ENCODE peak calls at places on chromosome 13, in ten cellular contexts. One of them, this sample, is unnamed.

GRCh38 chr13:64993514-64994164 is 2236.5 kb downstream of the PCDH9 start:
- ATAC-seq in foreskin keratinocyte: no peak
- ATAC-seq in PC-3: no peak
- ATAC-seq in CD8-positive, alpha-beta T cell: no peak
- ATAC-seq in pancreas: no peak
- ATAC-seq in CD4-positive, CD25-positive, alpha-beta regulatory T cell: no peak
- ATAC-seq in Panc1: no peak
- ATAC-seq in right lobe of liver: no peak
- ATAC-seq in lung: no peak
- ATAC-seq in K562: no peak
- ATAC-seq in this sample: no peak

GRCh38 chr13:102235689-102236088 is 166.2 kb downstream of the FGF14 start:
- ATAC-seq in K562: no peak
- ATAC-seq in CD8-positive, alpha-beta T cell: no peak
- ATAC-seq in lung: no peak
- ATAC-seq in PC-3: no peak
- ATAC-seq in foreskin keratinocyte: no peak
- ATAC-seq in right lobe of liver: peak
- ATAC-seq in pancreas: no peak
- ATAC-seq in CD4-positive, CD25-positive, alpha-beta regulatory T cell: no peak
- ATAC-seq in Panc1: no peak
- ATAC-seq in this sample: no peak

GRCh38 chr13:50991624-50992610 is 82.3 kb downstream of the RNASEH2B start:
- ATAC-seq in CD4-positive, CD25-positive, alpha-beta regulatory T cell: peak
- ATAC-seq in CD8-positive, alpha-beta T cell: peak
- ATAC-seq in foreskin keratinocyte: no peak
- ATAC-seq in pancreas: no peak
- ATAC-seq in PC-3: no peak
- ATAC-seq in Panc1: no peak
- ATAC-seq in lung: no peak
- ATAC-seq in K562: no peak
- ATAC-seq in right lobe of liver: no peak
- ATAC-seq in this sample: no peak

GRCh38 chr13:106534844-106535551 is 464 bp downstream of the EFNB2 start:
- ATAC-seq in CD8-positive, alpha-beta T cell: no peak
- ATAC-seq in right lobe of liver: no peak
- ATAC-seq in lung: peak
- ATAC-seq in PC-3: peak
- ATAC-seq in K562: peak
- ATAC-seq in CD4-positive, CD25-positive, alpha-beta regulatory T cell: peak
- ATAC-seq in pancreas: peak
- ATAC-seq in foreskin keratinocyte: no peak
- ATAC-seq in Panc1: peak
- ATAC-seq in this sample: peak

GRCh38 chr13:20400774-20401173 is 124.9 kb downstream of the CRYL1 start:
- ATAC-seq in lung: no peak
- ATAC-seq in foreskin keratinocyte: peak
- ATAC-seq in K562: no peak
- ATAC-seq in right lobe of liver: no peak
- ATAC-seq in PC-3: peak
- ATAC-seq in CD8-positive, alpha-beta T cell: no peak
- ATAC-seq in CD4-positive, CD25-positive, alpha-beta regulatory T cell: no peak
- ATAC-seq in Panc1: no peak
- ATAC-seq in pancreas: no peak
- ATAC-seq in this sample: no peak

GRCh38 chr13:40640202-40640601 is 26.2 kb downstream of the FOXO1 start:
- ATAC-seq in CD8-positive, alpha-beta T cell: peak
- ATAC-seq in right lobe of liver: peak
- ATAC-seq in PC-3: no peak
- ATAC-seq in Panc1: no peak
- ATAC-seq in K562: no peak
- ATAC-seq in foreskin keratinocyte: no peak
- ATAC-seq in lung: no peak
- ATAC-seq in pancreas: no peak
- ATAC-seq in CD4-positive, CD25-positive, alpha-beta regulatory T cell: peak
- ATAC-seq in this sample: no peak

GRCh38 chr13:102779426-102780159 is 6.0 kb upstream of the TEX30 start:
- ATAC-seq in K562: peak
- ATAC-seq in right lobe of liver: no peak
- ATAC-seq in CD8-positive, alpha-beta T cell: peak
- ATAC-seq in lung: no peak
- ATAC-seq in PC-3: no peak
- ATAC-seq in CD4-positive, CD25-positive, alpha-beta regulatory T cell: peak
- ATAC-seq in Panc1: no peak
- ATAC-seq in foreskin keratinocyte: no peak
- ATAC-seq in pancreas: no peak
- ATAC-seq in this sample: no peak

GRCh38 chr13:50275392-50276063 is 260.3 kb downstream of the KCNRG start:
- ATAC-seq in CD8-positive, alpha-beta T cell: no peak
- ATAC-seq in right lobe of liver: peak
- ATAC-seq in lung: no peak
- ATAC-seq in foreskin keratinocyte: no peak
- ATAC-seq in K562: no peak
- ATAC-seq in Panc1: no peak
- ATAC-seq in PC-3: no peak
- ATAC-seq in CD4-positive, CD25-positive, alpha-beta regulatory T cell: no peak
- ATAC-seq in pancreas: peak
- ATAC-seq in this sample: no peak

GRCh38 chr13:38636106-38636505 is 50.8 kb upstream of the FREM2 start:
- ATAC-seq in Panc1: no peak
- ATAC-seq in PC-3: no peak
- ATAC-seq in lung: no peak
- ATAC-seq in pancreas: peak
- ATAC-seq in right lobe of liver: no peak
- ATAC-seq in foreskin keratinocyte: no peak
- ATAC-seq in CD8-positive, alpha-beta T cell: no peak
- ATAC-seq in CD4-positive, CD25-positive, alpha-beta regulatory T cell: no peak
- ATAC-seq in K562: no peak
- ATAC-seq in this sample: no peak

GRCh38 chr13:113607477-113608245 is 23.1 kb downstream of the TFDP1 start:
- ATAC-seq in CD4-positive, CD25-positive, alpha-beta regulatory T cell: peak
- ATAC-seq in pancreas: no peak
- ATAC-seq in right lobe of liver: peak
- ATAC-seq in foreskin keratinocyte: no peak
- ATAC-seq in K562: no peak
- ATAC-seq in PC-3: no peak
- ATAC-seq in lung: peak
- ATAC-seq in Panc1: no peak
- ATAC-seq in CD8-positive, alpha-beta T cell: peak
- ATAC-seq in this sample: no peak

GRCh38 chr13:34886987-34887386 is 55.1 kb upstream of the NBEA start:
- ATAC-seq in K562: no peak
- ATAC-seq in right lobe of liver: no peak
- ATAC-seq in CD4-positive, CD25-positive, alpha-beta regulatory T cell: no peak
- ATAC-seq in lung: no peak
- ATAC-seq in Panc1: no peak
- ATAC-seq in pancreas: no peak
- ATAC-seq in CD8-positive, alpha-beta T cell: no peak
- ATAC-seq in PC-3: peak
- ATAC-seq in foreskin keratinocyte: no peak
- ATAC-seq in this sample: no peak

GRCh38 chr13:98476106-98476505 is 100.8 kb downstream of the STK24 start:
- ATAC-seq in K562: no peak
- ATAC-seq in CD4-positive, CD25-positive, alpha-beta regulatory T cell: peak
- ATAC-seq in Panc1: no peak
- ATAC-seq in foreskin keratinocyte: no peak
- ATAC-seq in lung: no peak
- ATAC-seq in CD8-positive, alpha-beta T cell: peak
- ATAC-seq in PC-3: no peak
- ATAC-seq in right lobe of liver: no peak
- ATAC-seq in pancreas: no peak
- ATAC-seq in this sample: no peak

GRCh38 chr13:108923386-108924061 is 294.1 kb downstream of the MYO16 start:
- ATAC-seq in PC-3: no peak
- ATAC-seq in CD4-positive, CD25-positive, alpha-beta regulatory T cell: no peak
- ATAC-seq in right lobe of liver: no peak
- ATAC-seq in pancreas: no peak
- ATAC-seq in K562: no peak
- ATAC-seq in Panc1: no peak
- ATAC-seq in foreskin keratinocyte: no peak
- ATAC-seq in CD8-positive, alpha-beta T cell: no peak
- ATAC-seq in lung: no peak
- ATAC-seq in this sample: no peak

GRCh38 chr13:29472317-29472961 is 123.0 kb downstream of the SLC7A1 start:
- ATAC-seq in lung: no peak
- ATAC-seq in CD4-positive, CD25-positive, alpha-beta regulatory T cell: no peak
- ATAC-seq in right lobe of liver: peak
- ATAC-seq in K562: peak
- ATAC-seq in pancreas: peak
- ATAC-seq in foreskin keratinocyte: peak
- ATAC-seq in PC-3: peak
- ATAC-seq in Panc1: peak
- ATAC-seq in CD8-positive, alpha-beta T cell: no peak
- ATAC-seq in this sample: no peak

GRCh38 chr13:28394422-28394821 is 100.5 kb downstream of the FLT1 start:
- ATAC-seq in pancreas: no peak
- ATAC-seq in Panc1: no peak
- ATAC-seq in right lobe of liver: peak
- ATAC-seq in foreskin keratinocyte: peak
- ATAC-seq in CD8-positive, alpha-beta T cell: no peak
- ATAC-seq in PC-3: no peak
- ATAC-seq in lung: peak
- ATAC-seq in CD4-positive, CD25-positive, alpha-beta regulatory T cell: no peak
- ATAC-seq in K562: no peak
- ATAC-seq in this sample: peak

GRCh38 chr13:97385146-97385545 is 48.8 kb upstream of the RAP2A start:
- ATAC-seq in CD8-positive, alpha-beta T cell: no peak
- ATAC-seq in K562: no peak
- ATAC-seq in pancreas: no peak
- ATAC-seq in CD4-positive, CD25-positive, alpha-beta regulatory T cell: no peak
- ATAC-seq in right lobe of liver: no peak
- ATAC-seq in PC-3: no peak
- ATAC-seq in foreskin keratinocyte: no peak
- ATAC-seq in lung: no peak
- ATAC-seq in Panc1: no peak
- ATAC-seq in this sample: no peak
- H3K27ac ChIP-seq in CD8-positive, alpha-beta T cell: no peak
- H3K27ac ChIP-seq in K562: no peak
- H3K27ac ChIP-seq in pancreas: no peak
- H3K27ac ChIP-seq in CD4-positive, CD25-positive, alpha-beta regulatory T cell: no peak
- H3K27ac ChIP-seq in right lobe of liver: no peak
- H3K27ac ChIP-seq in PC-3: no peak
- H3K27ac ChIP-seq in foreskin keratinocyte: no peak
- H3K27ac ChIP-seq in lung: no peak
- H3K27ac ChIP-seq in Panc1: no peak
- H3K27ac ChIP-seq in this sample: no peak

GRCh38 chr13:26838821-26839220 is 78.2 kb upstream of the GPR12 start:
- ATAC-seq in CD8-positive, alpha-beta T cell: no peak
- ATAC-seq in foreskin keratinocyte: no peak
- ATAC-seq in pancreas: no peak
- ATAC-seq in K562: no peak
- ATAC-seq in lung: no peak
- ATAC-seq in CD4-positive, CD25-positive, alpha-beta regulatory T cell: no peak
- ATAC-seq in PC-3: no peak
- ATAC-seq in right lobe of liver: no peak
- ATAC-seq in Panc1: no peak
- ATAC-seq in this sample: no peak
- H3K27ac ChIP-seq in CD8-positive, alpha-beta T cell: no peak
- H3K27ac ChIP-seq in foreskin keratinocyte: no peak
- H3K27ac ChIP-seq in pancreas: no peak
- H3K27ac ChIP-seq in K562: no peak
- H3K27ac ChIP-seq in lung: no peak
- H3K27ac ChIP-seq in CD4-positive, CD25-positive, alpha-beta regulatory T cell: no peak
- H3K27ac ChIP-seq in PC-3: no peak
- H3K27ac ChIP-seq in right lobe of liver: no peak
- H3K27ac ChIP-seq in Panc1: no peak
- H3K27ac ChIP-seq in this sample: no peak

GRCh38 chr13:23354520-23354919 is 79.0 kb downstream of the SACS start:
- ATAC-seq in K562: no peak
- ATAC-seq in CD8-positive, alpha-beta T cell: no peak
- ATAC-seq in right lobe of liver: no peak
- ATAC-seq in Panc1: no peak
- ATAC-seq in PC-3: no peak
- ATAC-seq in foreskin keratinocyte: peak
- ATAC-seq in pancreas: no peak
- ATAC-seq in lung: no peak
- ATAC-seq in CD4-positive, CD25-positive, alpha-beta regulatory T cell: no peak
- ATAC-seq in this sample: no peak

GRCh38 chr13:23352161-23352560 is 81.3 kb downstream of the SACS start:
- ATAC-seq in right lobe of liver: no peak
- ATAC-seq in Panc1: no peak
- ATAC-seq in CD8-positive, alpha-beta T cell: no peak
- ATAC-seq in foreskin keratinocyte: no peak
- ATAC-seq in lung: no peak
- ATAC-seq in PC-3: no peak
- ATAC-seq in K562: no peak
- ATAC-seq in pancreas: no peak
- ATAC-seq in CD4-positive, CD25-positive, alpha-beta regulatory T cell: no peak
- ATAC-seq in this sample: no peak

GRCh38 chr13:23359882-23360281 is 73.6 kb downstream of the SACS start:
- ATAC-seq in lung: no peak
- ATAC-seq in K562: no peak
- ATAC-seq in CD4-positive, CD25-positive, alpha-beta regulatory T cell: no peak
- ATAC-seq in foreskin keratinocyte: no peak
- ATAC-seq in pancreas: no peak
- ATAC-seq in PC-3: no peak
- ATAC-seq in CD8-positive, alpha-beta T cell: no peak
- ATAC-seq in Panc1: no peak
- ATAC-seq in right lobe of liver: no peak
- ATAC-seq in this sample: no peak

GRCh38 chr13:23356368-23356767 is 77.1 kb downstream of the SACS start:
- ATAC-seq in K562: no peak
- ATAC-seq in CD4-positive, CD25-positive, alpha-beta regulatory T cell: no peak
- ATAC-seq in PC-3: no peak
- ATAC-seq in lung: no peak
- ATAC-seq in foreskin keratinocyte: no peak
- ATAC-seq in pancreas: no peak
- ATAC-seq in Panc1: no peak
- ATAC-seq in right lobe of liver: no peak
- ATAC-seq in CD8-positive, alpha-beta T cell: no peak
- ATAC-seq in this sample: no peak

DNA sequence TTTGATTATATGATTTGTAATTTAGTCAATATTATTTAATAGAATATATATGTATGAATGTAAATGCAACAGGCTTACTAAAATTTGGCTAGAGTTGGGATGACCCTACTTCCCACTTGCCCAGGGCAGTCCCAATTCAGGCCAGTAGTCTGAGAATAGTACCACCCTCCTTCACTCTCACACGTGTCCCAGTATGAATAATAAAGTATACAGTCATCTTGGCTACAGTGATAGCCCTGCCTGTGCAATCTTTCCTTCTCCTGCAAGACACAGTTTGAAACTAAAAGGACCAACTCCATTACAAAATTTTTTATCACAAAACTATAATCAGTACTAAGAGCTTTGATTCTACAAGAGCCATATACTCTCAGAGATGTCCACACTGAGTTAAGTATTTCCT is 76.2 kb downstream of the SACS start:
- ATAC-seq in right lobe of liver: no peak
- ATAC-seq in foreskin keratinocyte: no peak
- ATAC-seq in CD8-positive, alpha-beta T cell: no peak
- ATAC-seq in Panc1: no peak
- ATAC-seq in lung: no peak
- ATAC-seq in PC-3: no peak
- ATAC-seq in CD4-positive, CD25-positive, alpha-beta regulatory T cell: no peak
- ATAC-seq in K562: no peak
- ATAC-seq in pancreas: no peak
- ATAC-seq in this sample: no peak
- H3K27ac ChIP-seq in right lobe of liver: no peak
- H3K27ac ChIP-seq in foreskin keratinocyte: no peak
- H3K27ac ChIP-seq in CD8-positive, alpha-beta T cell: no peak
- H3K27ac ChIP-seq in Panc1: no peak
- H3K27ac ChIP-seq in lung: no peak
- H3K27ac ChIP-seq in PC-3: no peak
- H3K27ac ChIP-seq in CD4-positive, CD25-positive, alpha-beta regulatory T cell: no peak
- H3K27ac ChIP-seq in K562: no peak
- H3K27ac ChIP-seq in pancreas: no peak
- H3K27ac ChIP-seq in this sample: no peak

GRCh38 chr13:77846173-77846572 is 72.5 kb downstream of the EDNRB start:
- ATAC-seq in PC-3: no peak
- ATAC-seq in K562: no peak
- ATAC-seq in Panc1: no peak
- ATAC-seq in foreskin keratinocyte: no peak
- ATAC-seq in CD4-positive, CD25-positive, alpha-beta regulatory T cell: no peak
- ATAC-seq in right lobe of liver: no peak
- ATAC-seq in CD8-positive, alpha-beta T cell: no peak
- ATAC-seq in pancreas: no peak
- ATAC-seq in lung: no peak
- ATAC-seq in this sample: no peak
- H3K27ac ChIP-seq in PC-3: no peak
- H3K27ac ChIP-seq in K562: no peak
- H3K27ac ChIP-seq in Panc1: no peak
- H3K27ac ChIP-seq in foreskin keratinocyte: no peak
- H3K27ac ChIP-seq in CD4-positive, CD25-positive, alpha-beta regulatory T cell: no peak
- H3K27ac ChIP-seq in right lobe of liver: no peak
- H3K27ac ChIP-seq in CD8-positive, alpha-beta T cell: no peak
- H3K27ac ChIP-seq in pancreas: no peak
- H3K27ac ChIP-seq in lung: no peak
- H3K27ac ChIP-seq in this sample: no peak